ENCODE peak calls at places on chromosomes 13 and 19, in four cellular contexts. H, Z, F and R are unnamed samples. For H3K4me1, the result is how much of the 10 kb centered on the place peaks cover.

GRCh38 chr13:99251908-99252307 is 6.3 kb downstream of the GPR18 start:
- DNase-seq in H (no peak), Z (no peak), F (no peak), R (no peak)

GRCh38 chr13:20017365-20017711 is 58.8 kb downstream of the ZMYM2 start:
- DNase-seq in H (no peak), Z (no peak), F (no peak), R (no peak)

GRCh38 chr13:48156466-48156865 is 61.6 kb upstream of the MED4 start:
- DNase-seq in H (peak), Z (no peak), F (no peak), R (peak)

GRCh38 chr13:35723820-35724219 is 247.3 kb upstream of the MAB21L1 start:
- DNase-seq in H (no peak), Z (no peak), F (no peak), R (no peak)

GRCh38 chr19:47719047-47719885 is 6.0 kb downstream of the EHD2 start:
- DNase-seq in H (no peak), Z (peak), F (peak), R (peak)

GRCh38 chr19:40542197-40542859 is 34.3 kb upstream of the SHKBP1 start:
- DNase-seq in H (no peak), Z (no peak), F (no peak), R (peak)

GRCh38 chr13:101303512-101303911 is 112.8 kb downstream of the NALCN start:
- DNase-seq in H (no peak), Z (no peak), F (no peak), R (peak)

GRCh38 chr13:41370736-41371135 is 59.7 kb downstream of the NAA16 start:
- DNase-seq in H (no peak), Z (no peak), F (no peak), R (no peak)

GRCh38 chr13:46778879-46779278 is 18.1 kb downstream of the ESD start:
- DNase-seq in H (no peak), Z (no peak), F (no peak), R (no peak)

GRCh38 chr13:34364633-34365032 is 546.7 kb downstream of the RFC3 start:
- DNase-seq in H (no peak), Z (no peak), F (no peak), R (no peak)

GRCh38 chr13:26323127-26323526 is 69.2 kb downstream of the CDK8 start:
- DNase-seq in H (no peak), Z (no peak), F (no peak), R (no peak)

GRCh38 chr19:4108767-4109625 is 14.9 kb downstream of the MAP2K2 start:
- DNase-seq in H (no peak), Z (no peak), F (no peak), R (no peak)

GRCh38 chr13:34391071-34391470 is 551.0 kb upstream of the NBEA start:
- DNase-seq in H (no peak), Z (no peak), F (no peak), R (no peak)

GRCh38 chr19:5690955-5691204 is 785 bp downstream of the RPL36 start:
- DNase-seq in H (no peak), Z (no peak), F (no peak), R (no peak)

GRCh38 chr13:48446454-48446853 is 33.5 kb upstream of the LPAR6 start:
- DNase-seq in H (no peak), Z (no peak), F (no peak), R (no peak)

GRCh38 chr13:109393045-109393444 is 393.3 kb downstream of the IRS2 start:
- DNase-seq in H (no peak), Z (no peak), F (no peak), R (no peak)

GRCh38 chr19:28426902-28427232 is 786.1 kb downstream of the UQCRFS1 start:
- DNase-seq in H (no peak), Z (no peak), F (no peak), R (no peak)

GRCh38 chr13:22130254-22130653 is 459.4 kb downstream of the FGF9 start:
- DNase-seq in H (no peak), Z (no peak), F (no peak), R (no peak)

GRCh38 chr13:73331556-73331955 is 272.8 kb downstream of the KLF5 start:
- DNase-seq in H (no peak), Z (no peak), F (no peak), R (no peak)

GRCh38 chr13:23470706-23471610 is 37.5 kb upstream of the SACS start:
- DNase-seq in H (peak), Z (no peak), F (no peak), R (no peak)

GRCh38 chr19:53977429-53977990 is 13.9 kb upstream of the CACNG6 start:
- DNase-seq in H (peak), Z (peak), F (peak), R (peak)

GRCh38 chr13:74667656-74668055 is 533.5 kb upstream of the KLF12 start:
- DNase-seq in H (peak), Z (no peak), F (no peak), R (no peak)

GRCh38 chr19:13849991-13850909 is 26.7 kb upstream of the NANOS3 start:
- DNase-seq in H (peak), Z (no peak), F (peak), R (peak)

GRCh38 chr13:113729329-113730019 is 29.6 kb upstream of the TMEM255B start:
- DNase-seq in H (no peak), Z (no peak), F (no peak), R (no peak)

GRCh38 chr19:12642506-12642905 is 24.0 kb downstream of the MAN2B1 start:
- DNase-seq in H (no peak), Z (no peak), F (no peak), R (no peak)

GRCh38 chr19:58009666-58010301 is 7.2 kb upstream of the ZNF606 start:
- DNase-seq in H (no peak), Z (peak), F (peak), R (peak)

GRCh38 chr13:24741791-24742190 is 22.2 kb upstream of the RNF17 start:
- DNase-seq in H (no peak), Z (no peak), F (no peak), R (no peak)

GRCh38 chr19:17402982-17403855 is 2.2 kb downstream of the BST2 start:
- DNase-seq in H (peak), Z (no peak), F (peak), R (no peak)

GRCh38 chr19:32208060-32208459 is 137.3 kb upstream of the ZNF507 start:
- DNase-seq in H (no peak), Z (no peak), F (no peak), R (peak)

GRCh38 chr19:452829-453228 is 8.0 kb downstream of the SHC2 start:
- DNase-seq in H (no peak), Z (no peak), F (no peak), R (no peak)

GRCh38 chr19:47232422-47233211 is 1.6 kb upstream of the BBC3 start:
- DNase-seq in H (no peak), Z (no peak), F (no peak), R (no peak)

GRCh38 chr19:37778613-37779138 is 710 bp downstream of the ZNF573 start:
- DNase-seq in H (no peak), Z (no peak), F (peak), R (no peak)

GRCh38 chr13:73440296-73440895 is 381.6 kb downstream of the KLF5 start:
- DNase-seq in H (peak), Z (no peak), F (no peak), R (no peak)

GRCh38 chr13:64397699-64398098 is 2832.4 kb downstream of the PCDH9 start:
- DNase-seq in H (no peak), Z (no peak), F (no peak), R (no peak)

GRCh38 chr13:82802528-82802927 is 1079.7 kb downstream of the SLITRK1 start:
- DNase-seq in H (no peak), Z (no peak), F (no peak), R (no peak)

GRCh38 chr13:23618341-23618740 is 48.1 kb downstream of the TNFRSF19 start:
- DNase-seq in H (no peak), Z (no peak), F (no peak), R (no peak)

GRCh38 chr19:19366691-19367396 is 38.6 kb upstream of the GATAD2A start:
- DNase-seq in H (peak), Z (peak), F (peak), R (peak)
- H3K4me3 ChIP-seq in H (no peak), Z (no peak), F (no peak), R (no peak)

GRCh38 chr19:10735741-10736140 is 17.9 kb downstream of the DNM2 start:
- DNase-seq in H (no peak), Z (no peak), F (no peak), R (no peak)
- H3K4me1 ChIP-seq in H (under half), Z (under half), F (under half), R (under half)

GRCh38 chr19:35756373-35757230 is at the start of gene HSPB6:
- DNase-seq in H (no peak), Z (no peak), F (no peak), R (peak)
- H3K4me3 ChIP-seq in H (peak), Z (peak), F (peak), R (peak)

GRCh38 chr13:110419946-110420345 is 112.9 kb downstream of the COL4A2 start:
- DNase-seq in H (no peak), Z (no peak), F (no peak), R (no peak)
- H3K4me1 ChIP-seq in H (under half), Z (under half), F (under half), R (half or more)